ENCODE peak calls at places on chromosome 7, in four cellular contexts. Q is spleen, L is dorsolateral prefrontal cortex, P is choroid plexus epithelial cell. S is an unnamed sample.
A peak's percentile ranks its signal among the peaks of the same experiment; 100 is the strongest.

GRCh38 chr7:29335188-29336083 is 140.9 kb downstream of the CHN2 start:
- DNase-seq in L (no peak), P (no peak), Q (no peak), S (no peak)

GRCh38 chr7:126700807-126701604 is 551.7 kb downstream of the GRM8 start:
- DNase-seq in L (peak; percentile 16), Q (peak; percentile 84), P (peak; percentile 98), S (peak; percentile 76)

GRCh38 chr7:101134399-101134980 is 7.6 kb downstream of the SERPINE1 start:
- DNase-seq in L (no peak), Q (no peak), P (peak; percentile 75), S (no peak)

GRCh38 chr7:78530351-78530750 is 731.8 kb downstream of the PHTF2 start:
- DNase-seq in Q (no peak), L (no peak), P (peak; percentile 45), S (no peak)

GRCh38 chr7:36192050-36192824 is 39.2 kb downstream of the EEPD1 start:
- DNase-seq in L (no peak), P (peak; percentile 79), Q (no peak), S (no peak)

GRCh38 chr7:114150704-114151103 is 231.9 kb upstream of the PPP1R3A start:
- DNase-seq in L (no peak), P (no peak), Q (no peak), S (no peak)

GRCh38 chr7:85749715-85750453 is 563.0 kb upstream of the SEMA3D start:
- DNase-seq in L (no peak), P (peak; percentile 14), Q (no peak), S (no peak)

GRCh38 chr7:91789086-91789485 is 91.4 kb downstream of the MTERF1 start:
- DNase-seq in Q (no peak), L (no peak), P (no peak), S (no peak)

GRCh38 chr7:90461216-90461615 is 8.2 kb upstream of the PTTG1IP2 start:
- DNase-seq in P (no peak), Q (no peak), L (no peak), S (no peak)

DNA sequence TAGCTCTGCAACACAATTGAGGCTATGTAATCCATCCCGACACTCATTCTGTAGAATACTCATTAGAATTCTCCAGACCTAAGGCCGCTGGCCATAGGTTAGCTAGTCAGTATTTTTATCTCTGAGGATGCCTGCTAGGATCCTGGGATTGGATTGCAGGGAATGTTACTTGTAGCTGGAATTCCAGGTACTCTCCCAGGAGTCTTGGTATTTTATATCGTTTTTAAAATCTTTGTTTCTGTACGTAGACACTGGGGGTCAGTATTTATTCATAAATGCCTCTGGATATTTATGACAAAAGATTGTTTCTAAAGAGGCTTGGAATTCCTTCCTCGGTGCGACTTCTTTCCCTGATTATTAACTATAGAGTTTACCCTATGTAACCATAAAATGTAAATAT is 40.1 kb downstream of the BPGM start:
- DNase-seq in P (peak; percentile 64), Q (no peak), L (no peak), S (no peak)
- TF ChIP-seq CTCF in P (peak; percentile 37), Q (no peak), L (peak; percentile 54), S (no peak)

GRCh38 chr7:122528879-122529481 is 169.9 kb downstream of the RNF133 start:
- DNase-seq in L (no peak), Q (no peak), P (peak; percentile 75), S (peak; percentile 15)
- TF ChIP-seq CTCF in L (peak; percentile 66), Q (no peak), P (peak; percentile 49), S (no peak)

GRCh38 chr7:117992635-117993034 is 119.4 kb upstream of the CTTNBP2 start:
- DNase-seq in P (no peak), L (no peak), Q (no peak), S (no peak)

GRCh38 chr7:117995850-117996650 is 122.8 kb upstream of the CTTNBP2 start:
- DNase-seq in Q (no peak), P (peak; percentile 54), L (no peak), S (no peak)

GRCh38 chr7:117997862-117998825 is 124.9 kb upstream of the CTTNBP2 start:
- DNase-seq in L (no peak), P (peak; percentile 83), Q (no peak), S (no peak)

GRCh38 chr7:117990834-117991233 is 117.6 kb upstream of the CTTNBP2 start:
- DNase-seq in P (no peak), Q (no peak), L (no peak), S (no peak)

DNA sequence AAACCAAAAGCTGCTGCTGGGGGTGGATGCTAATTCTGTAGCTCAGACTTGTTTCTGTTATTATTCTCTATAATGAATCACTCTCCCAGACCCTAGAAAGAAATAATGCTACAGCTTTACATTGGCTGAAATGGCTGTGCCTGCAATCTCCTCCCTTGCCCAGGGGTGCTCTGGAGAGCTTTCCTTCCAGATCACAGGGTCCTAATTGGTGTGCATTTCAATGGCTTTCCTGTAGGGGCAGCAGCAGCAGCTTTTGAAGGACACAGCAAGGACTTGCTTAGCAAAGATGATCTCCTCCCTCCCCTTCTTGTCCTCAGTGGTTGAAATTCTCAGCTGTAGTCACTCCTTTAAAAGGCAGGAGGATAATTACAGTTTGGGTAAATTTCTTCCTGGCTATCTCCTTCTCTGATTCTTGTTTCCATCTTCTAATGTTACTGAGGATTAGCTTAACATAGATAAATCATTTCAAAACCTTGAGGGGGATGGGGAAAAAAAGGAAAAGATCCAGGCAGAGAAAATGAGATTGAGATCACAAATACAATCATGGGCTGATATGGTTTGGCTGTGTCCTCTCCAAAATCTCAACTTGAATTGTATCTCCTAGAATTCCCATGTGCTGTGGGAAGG is 120.2 kb upstream of the CTTNBP2 start:
- DNase-seq in L (no peak), Q (no peak), P (peak; percentile 82), S (peak; percentile 32)
- TF ChIP-seq CTCF in L (peak; percentile 61), Q (no peak), P (peak; percentile 80), S (peak; percentile 48)

GRCh38 chr7:150420242-150420641 is 30.2 kb upstream of the GIMAP8 start:
- DNase-seq in L (no peak), Q (no peak), P (no peak), S (no peak)

GRCh38 chr7:150415161-150416160 is 35.0 kb upstream of the GIMAP8 start:
- DNase-seq in L (no peak), Q (no peak), P (no peak), S (no peak)

GRCh38 chr7:150417239-150417638 is 33.2 kb upstream of the GIMAP8 start:
- DNase-seq in P (no peak), Q (no peak), L (no peak), S (no peak)

GRCh38 chr7:150420987-150421674 is 29.3 kb upstream of the GIMAP8 start:
- DNase-seq in L (peak; percentile 68), Q (peak; percentile 94), P (peak; percentile 86), S (peak; percentile 84)

DNA sequence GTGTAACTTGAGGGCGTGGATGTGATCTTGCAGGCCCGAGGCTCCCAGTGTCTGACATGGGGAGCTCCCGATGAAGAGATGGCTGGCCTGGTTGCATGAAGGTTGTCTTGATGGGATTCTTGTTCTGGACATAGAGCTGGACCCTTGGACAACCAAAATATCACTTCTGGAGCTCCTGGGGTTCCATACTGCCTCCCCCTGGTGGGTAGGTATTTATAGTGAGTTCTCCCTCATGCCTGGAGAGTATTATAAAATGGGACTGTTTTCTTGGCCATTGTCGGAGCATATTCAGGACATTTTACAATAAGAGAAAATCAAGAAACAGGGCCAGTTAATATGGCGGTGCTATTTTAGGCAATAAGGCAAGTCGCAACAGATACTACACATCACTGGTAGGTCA is 32.6 kb upstream of the GIMAP8 start:
- DNase-seq in L (no peak), Q (no peak), P (no peak), S (no peak)
- TF ChIP-seq CTCF in L (no peak), Q (no peak), P (peak; percentile 39), S (no peak)

DNA sequence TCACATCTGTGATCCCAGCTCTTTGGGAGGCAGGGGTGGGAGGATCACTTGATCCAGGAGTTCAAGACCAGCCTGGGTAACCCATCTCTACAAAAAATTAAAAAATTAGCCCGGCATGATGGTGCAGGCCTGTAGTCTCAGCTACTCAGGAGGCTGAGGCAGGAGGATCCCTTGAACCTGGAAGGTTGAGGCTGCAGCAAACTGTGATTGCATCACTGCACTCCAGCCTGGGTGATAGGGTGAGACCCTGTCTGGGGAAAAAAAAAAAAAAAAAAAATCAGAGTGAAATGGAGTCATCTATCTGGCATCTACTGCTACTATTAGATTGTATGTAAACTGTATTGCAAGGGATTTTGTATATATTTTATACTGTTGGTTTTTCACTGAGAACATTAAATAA is 59.1 kb downstream of the KMT2E start:
- DNase-seq in Q (no peak), L (no peak), P (no peak), S (no peak)
- TF ChIP-seq CTCF in Q (no peak), L (no peak), P (no peak), S (no peak)

DNA sequence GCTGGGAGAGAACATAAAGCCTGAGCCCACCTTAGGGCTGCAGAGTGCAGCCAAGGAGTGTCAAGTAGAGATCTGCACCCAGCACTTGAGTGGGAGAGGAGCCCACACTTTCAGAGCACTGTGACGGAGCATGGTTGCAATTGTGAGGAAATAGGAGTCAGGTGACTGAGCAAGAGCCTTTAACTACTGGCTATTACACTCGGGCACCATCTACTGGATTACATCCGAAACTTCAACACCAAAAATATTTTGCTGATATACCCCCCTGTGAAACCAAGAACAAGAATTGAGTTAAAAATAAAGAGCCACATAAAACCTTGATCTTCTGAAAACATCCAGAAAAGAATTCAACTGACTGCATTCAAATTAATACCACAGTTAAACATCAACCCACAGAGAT is 657.9 kb downstream of the NXPH1 start:
- DNase-seq in Q (no peak), L (no peak), P (no peak), S (no peak)
- TF ChIP-seq CTCF in Q (no peak), L (no peak), P (no peak), S (no peak)

DNA sequence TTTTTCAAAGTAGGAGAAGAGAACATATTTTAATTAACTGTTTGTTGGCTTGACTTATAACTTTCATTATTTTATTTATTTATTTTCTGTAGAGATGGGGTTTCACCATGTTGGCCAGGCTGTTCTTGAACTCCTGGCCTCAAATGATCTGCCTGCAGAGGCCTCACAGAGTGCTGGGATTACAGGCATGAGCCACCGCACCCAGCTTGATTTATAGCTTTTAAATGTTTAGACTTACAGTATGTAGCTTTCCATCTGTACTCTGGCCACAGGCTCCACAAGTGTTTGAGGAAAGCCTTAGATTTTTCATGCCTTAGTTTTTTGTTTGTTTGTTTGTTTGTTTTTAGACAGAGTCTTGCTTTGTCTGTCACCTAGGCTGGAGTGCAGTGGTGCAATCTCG is 72.7 kb upstream of the IFRD1 start:
- DNase-seq in P (no peak), L (no peak), Q (no peak), S (no peak)
- TF ChIP-seq CTCF in P (no peak), L (no peak), Q (no peak), S (no peak)

GRCh38 chr7:56092789-56093531 is at the start of gene PHKG1:
- DNase-seq in P (peak; percentile 89), Q (peak; percentile 80), L (peak; percentile 74), S (no peak)
- TF ChIP-seq CTCF in P (peak; percentile 61), Q (no peak), L (peak; percentile 72), S (no peak)

S was measured in GM20000.